ENCODE peak calls at places on chromosomes 11 and 22, in nine cellular contexts. A, L, R, X, O, S, F, B and C are unnamed samples. For H4K20me1, the result is how much of the 10 kb centered on the place peaks cover.

GRCh38 chr11:64244966-64245365 is 1.8 kb downstream of the PPP1R14B start:
- DNase-seq in L (no peak), S (no peak), F (peak), A (no peak), O (no peak), X (no peak), R (no peak), B (no peak), C (no peak)

GRCh38 chr22:26559961-26560575 is 29.9 kb downstream of the TPST2 start:
- DNase-seq in B (no peak), O (no peak), L (no peak), R (no peak), X (no peak), A (no peak), F (no peak), S (no peak), C (no peak)

GRCh38 chr11:109853156-109853776 is 239.9 kb upstream of the ZC3H12C start:
- DNase-seq in A (peak), B (peak), R (peak), L (peak), S (peak), X (peak), F (peak), O (peak), C (peak)

GRCh38 chr22:49021097-49021925 is 806.4 kb downstream of the BRD1 start:
- DNase-seq in X (no peak), S (no peak), F (no peak), A (no peak), B (no peak), L (no peak), O (no peak), R (no peak), C (no peak)

GRCh38 chr11:34161812-34162506 is 56.5 kb downstream of the NAT10 start:
- DNase-seq in O (peak), B (no peak), R (peak), F (no peak), S (no peak), A (no peak), L (no peak), X (peak), C (no peak)

GRCh38 chr11:33689089-33689488 is 11.5 kb downstream of the C11orf91 start:
- DNase-seq in F (no peak), R (peak), L (no peak), B (no peak), A (no peak), S (no peak), X (no peak), O (peak), C (peak)

GRCh38 chr22:24819941-24820461 is 14.0 kb downstream of the SGSM1 start:
- DNase-seq in A (no peak), S (no peak), X (no peak), B (peak), R (no peak), O (peak), F (no peak), L (no peak), C (no peak)

GRCh38 chr22:17569971-17570511 is 6.7 kb downstream of the SLC25A18 start:
- DNase-seq in X (peak), B (peak), A (no peak), R (no peak), F (no peak), L (no peak), O (peak), S (no peak), C (peak)

GRCh38 chr11:47340980-47341775 is 11.3 kb downstream of the MYBPC3 start:
- DNase-seq in X (no peak), S (no peak), A (no peak), R (no peak), O (peak), L (no peak), B (no peak), F (no peak), C (no peak)

GRCh38 chr11:12244156-12244555 is 133.2 kb upstream of the PARVA start:
- DNase-seq in L (no peak), O (no peak), F (no peak), B (no peak), R (no peak), X (no peak), S (no peak), A (no peak), C (no peak)

GRCh38 chr11:116557261-116557660 is 215.5 kb downstream of the BUD13 start:
- DNase-seq in A (no peak), X (no peak), B (no peak), R (no peak), S (no peak), O (peak), F (no peak), L (no peak), C (no peak)

GRCh38 chr11:45483361-45483760 is 182.1 kb downstream of the CHST1 start:
- DNase-seq in O (no peak), F (no peak), R (no peak), A (no peak), L (no peak), S (no peak), X (no peak), B (no peak), C (no peak)

GRCh38 chr22:24938741-24939341 is 7.7 kb downstream of the LHFPL7 start:
- DNase-seq in L (no peak), A (peak), S (peak), F (peak), B (peak), O (peak), R (peak), X (peak), C (peak)

GRCh38 chr11:104531075-104531474 is 367.1 kb upstream of the PDGFD start:
- DNase-seq in X (no peak), O (no peak), R (peak), A (no peak), L (no peak), B (no peak), F (peak), S (peak), C (peak)

GRCh38 chr11:123020968-123021367 is 39.3 kb upstream of the BSX start:
- DNase-seq in O (peak), F (peak), X (peak), B (peak), R (peak), A (peak), L (peak), S (peak), C (peak)

GRCh38 chr22:46009730-46010129 is 32.8 kb upstream of the WNT7B start:
- DNase-seq in S (no peak), L (no peak), O (no peak), R (no peak), B (no peak), A (no peak), X (no peak), F (no peak), C (no peak)

GRCh38 chr11:80958414-80958813 is 1517.6 kb upstream of the TENM4 start:
- DNase-seq in B (no peak), R (peak), L (no peak), A (no peak), X (peak), F (no peak), S (no peak), O (peak), C (no peak)

GRCh38 chr22:48475661-48476345 is 1351.9 kb downstream of the BRD1 start:
- DNase-seq in A (no peak), B (no peak), F (no peak), R (no peak), L (no peak), O (no peak), S (no peak), X (no peak), C (no peak)

GRCh38 chr11:19055016-19055415 is 5.5 kb downstream of the MRGPRX2 start:
- DNase-seq in B (no peak), L (no peak), A (no peak), S (no peak), F (no peak), R (no peak), O (peak), X (no peak), C (no peak)

GRCh38 chr11:125091247-125091876 is 20.1 kb downstream of the TMEM218 start:
- DNase-seq in B (peak), S (peak), L (no peak), O (peak), X (peak), R (peak), F (peak), A (peak), C (peak)

GRCh38 chr11:125701858-125702621 is 21.4 kb upstream of the ACRV1 start:
- DNase-seq in X (no peak), F (no peak), S (peak), L (no peak), R (no peak), O (no peak), B (no peak), A (no peak), C (no peak)

GRCh38 chr22:30021881-30022619 is 58.2 kb upstream of the HORMAD2 start:
- DNase-seq in S (no peak), O (no peak), X (no peak), F (no peak), B (no peak), R (no peak), L (no peak), A (no peak), C (no peak)

GRCh38 chr11:18844753-18845367 is 53.3 kb upstream of the PTPN5 start:
- DNase-seq in F (peak), L (peak), A (peak), B (peak), X (peak), O (peak), S (peak), R (peak), C (peak)

GRCh38 chr11:64359712-64360402 is 895 bp downstream of the RPS6KA4 start:
- DNase-seq in X (no peak), O (peak), L (no peak), R (peak), S (peak), B (peak), A (peak), F (peak), C (no peak)

GRCh38 chr11:13669544-13670488 is 1.3 kb downstream of the FAR1 start:
- DNase-seq in B (no peak), A (peak), R (peak), L (no peak), S (no peak), O (peak), F (no peak), X (no peak), C (no peak)

GRCh38 chr11:65478411-65479183 is 20.2 kb upstream of the MALAT1 start:
- DNase-seq in L (no peak), O (peak), X (peak), F (no peak), S (no peak), B (peak), A (no peak), R (no peak), C (no peak)

GRCh38 chr11:19374189-19374588 is 133.4 kb upstream of the E2F8 start:
- DNase-seq in O (peak), F (no peak), L (no peak), S (no peak), A (no peak), B (no peak), R (peak), X (peak), C (peak)

GRCh38 chr11:12723410-12724297 is 49.4 kb downstream of the TEAD1 start:
- DNase-seq in F (no peak), S (peak), R (peak), A (no peak), X (peak), L (peak), O (no peak), B (peak), C (peak)

GRCh38 chr22:30968015-30968923 is at the start of gene MORC2:
- DNase-seq in B (peak), L (no peak), R (no peak), O (no peak), A (no peak), S (peak), X (peak), F (no peak), C (no peak)

GRCh38 chr11:123145220-123145619 is 49.8 kb downstream of the CLMP start:
- DNase-seq in X (peak), L (peak), A (no peak), O (peak), F (no peak), B (peak), S (no peak), R (peak), C (peak)

GRCh38 chr22:36955691-36956090 is 42.3 kb downstream of the CSF2RB start:
- DNase-seq in R (peak), B (no peak), A (no peak), S (no peak), O (no peak), F (no peak), L (no peak), X (no peak), C (no peak)

GRCh38 chr22:37284807-37285355 is 2.6 kb downstream of the CYTH4 start:
- DNase-seq in O (no peak), S (no peak), F (peak), L (no peak), X (no peak), R (no peak), A (peak), B (no peak), C (no peak)

GRCh38 chr11:363948-364761 is 5.1 kb upstream of the B4GALNT4 start:
- DNase-seq in X (no peak), O (peak), F (peak), S (peak), A (peak), R (peak), L (peak), B (peak), C (peak)

GRCh38 chr11:64453466-64453865 is 94.5 kb downstream of the RPS6KA4 start:
- DNase-seq in X (no peak), B (no peak), R (no peak), L (no peak), F (no peak), S (no peak), O (no peak), A (no peak), C (no peak)

GRCh38 chr11:33734441-33735165 is 1.6 kb downstream of the CD59 start:
- DNase-seq in R (peak), X (no peak), B (peak), F (no peak), A (no peak), L (no peak), S (no peak), O (peak), C (peak)

GRCh38 chr11:12662101-12662500 is 12.1 kb upstream of the TEAD1 start:
- DNase-seq in R (no peak), A (no peak), S (no peak), X (no peak), B (no peak), O (no peak), L (no peak), F (no peak), C (no peak)

GRCh38 chr11:113977701-113978100 is 2.8 kb downstream of the HTR3A start:
- DNase-seq in A (no peak), O (no peak), X (no peak), B (no peak), S (no peak), R (no peak), L (no peak), F (peak), C (no peak)

DNA sequence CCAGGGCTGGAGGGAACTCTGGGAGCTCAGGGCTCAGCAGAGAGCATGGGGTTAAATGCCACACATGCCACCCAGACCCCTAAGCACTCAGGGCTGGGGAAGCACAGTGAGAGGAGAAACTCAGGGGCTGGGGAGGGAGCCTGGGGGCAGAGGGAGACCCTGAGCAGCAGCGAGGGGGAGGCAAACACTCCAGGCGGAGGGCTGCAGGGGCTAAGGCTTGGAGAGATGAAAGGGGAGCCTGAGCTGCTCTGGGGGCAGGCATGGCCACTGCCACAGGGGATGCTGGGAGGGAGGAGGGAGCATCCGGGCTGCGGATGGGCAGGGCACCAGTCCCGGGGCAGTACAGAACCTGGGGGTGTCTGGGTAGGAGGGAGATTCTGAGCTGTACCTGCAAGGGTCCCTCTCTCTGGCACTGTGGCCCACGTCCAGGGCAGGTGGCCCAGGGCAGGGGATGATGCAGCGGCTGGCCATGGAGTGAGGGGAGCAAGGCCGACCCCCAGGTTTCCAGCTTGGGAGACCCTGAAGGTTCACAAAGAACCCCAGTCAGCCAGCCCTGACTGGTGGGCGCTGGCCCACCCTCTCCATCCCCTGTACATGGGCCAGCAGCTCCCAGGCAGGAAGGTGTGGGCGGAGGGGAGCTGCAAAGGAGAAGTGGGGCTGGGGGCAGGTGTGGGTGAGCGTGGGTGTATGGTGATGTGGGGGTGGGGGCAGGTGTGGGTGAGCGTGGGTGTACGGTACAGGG is 2.0 kb upstream of the TNFRSF13C start:
- DNase-seq in B (no peak), X (no peak), F (peak), A (no peak), S (peak), R (no peak), L (no peak), O (no peak), C (no peak)
- H4K20me1 ChIP-seq in B (under half), X (under half), F (under half), A (under half), S (under half), R (under half), L (under half), O (under half), C (under half)

GRCh38 chr11:107203656-107204055 is 185.4 kb upstream of the GUCY1A2 start:
- DNase-seq in B (peak), O (no peak), F (no peak), R (peak), L (no peak), A (no peak), S (no peak), X (no peak), C (no peak)
- H2AFZ ChIP-seq in B (no peak), O (no peak), F (no peak), R (no peak), L (no peak), A (no peak), S (no peak), X (no peak), C (no peak)

GRCh38 chr11:1761110-1761856 is 2.4 kb downstream of the CTSD start:
- DNase-seq in B (no peak), R (no peak), A (no peak), X (no peak), F (no peak), L (no peak), O (no peak), S (no peak), C (no peak)

GRCh38 chr11:1761857-1762536 is 1.7 kb downstream of the CTSD start:
- DNase-seq in S (no peak), R (no peak), F (no peak), X (no peak), L (no peak), O (peak), A (no peak), B (no peak), C (no peak)

GRCh38 chr11:1763796-1764661 is at the start of gene CTSD:
- DNase-seq in R (peak), O (peak), A (peak), F (peak), L (peak), B (peak), X (peak), S (peak), C (peak)

GRCh38 chr11:1763336-1763795 is 361 bp downstream of the CTSD start:
- DNase-seq in X (no peak), O (no peak), L (no peak), R (no peak), S (no peak), B (no peak), A (peak), F (peak), C (no peak)

GRCh38 chr11:1762537-1763302 is 1.0 kb downstream of the CTSD start:
- DNase-seq in S (no peak), L (peak), A (no peak), O (no peak), F (no peak), R (peak), B (peak), X (no peak), C (no peak)
- H3K4me3 ChIP-seq in S (peak), L (peak), A (peak), O (peak), F (peak), R (peak), B (peak), X (peak), C (peak)

GRCh38 chr22:22986008-22986407 is 84.3 kb upstream of the GNAZ start:
- DNase-seq in O (no peak), S (no peak), F (no peak), B (no peak), L (no peak), A (no peak), R (no peak), X (no peak), C (no peak)

GRCh38 chr22:22989856-22990255 is 80.5 kb upstream of the GNAZ start:
- DNase-seq in S (no peak), O (no peak), B (no peak), R (no peak), A (no peak), X (no peak), L (no peak), F (no peak), C (no peak)

GRCh38 chr22:22986640-22987039 is 83.7 kb upstream of the GNAZ start:
- DNase-seq in B (no peak), L (no peak), F (no peak), X (no peak), R (no peak), O (no peak), S (no peak), A (no peak), C (no peak)

GRCh38 chr22:22988785-22989184 is 81.5 kb upstream of the GNAZ start:
- DNase-seq in B (no peak), L (no peak), R (no peak), O (no peak), F (no peak), A (no peak), X (no peak), S (no peak), C (no peak)

GRCh38 chr22:22988150-22988549 is 82.2 kb upstream of the GNAZ start:
- DNase-seq in O (no peak), B (no peak), L (no peak), F (no peak), X (no peak), A (no peak), S (no peak), R (no peak), C (no peak)
- H4K20me1 ChIP-seq in O (under half), B (under half), L (under half), F (under half), X (under half), A (under half), S (under half), R (under half), C (under half)

GRCh38 chr11:117831661-117832415 is 7.3 kb upstream of the FXYD2 start:
- DNase-seq in L (no peak), X (no peak), S (no peak), O (no peak), B (no peak), A (no peak), F (no peak), R (no peak), C (no peak)

GRCh38 chr11:117830674-117831351 is 6.3 kb upstream of the FXYD2 start:
- DNase-seq in S (no peak), O (no peak), L (no peak), A (no peak), X (no peak), F (no peak), B (no peak), R (no peak), C (no peak)

GRCh38 chr11:117834068-117834810 is 9.7 kb upstream of the FXYD2 start:
- DNase-seq in B (no peak), R (no peak), F (no peak), A (no peak), S (no peak), L (no peak), X (no peak), O (no peak), C (no peak)

GRCh38 chr11:117833401-117833891 is 8.9 kb upstream of the FXYD2 start:
- DNase-seq in L (no peak), B (peak), S (no peak), R (no peak), O (no peak), A (no peak), X (no peak), F (no peak), C (no peak)

GRCh38 chr11:117832511-117832910 is 8.0 kb upstream of the FXYD2 start:
- DNase-seq in F (no peak), A (no peak), S (no peak), X (no peak), B (no peak), O (no peak), R (no peak), L (no peak), C (no peak)
- H2AFZ ChIP-seq in F (no peak), A (no peak), S (no peak), X (no peak), B (no peak), O (no peak), R (no peak), L (no peak), C (no peak)

GRCh38 chr22:20268289-20268349 is at the start of gene RTN4R:
- DNase-seq in X (no peak), F (no peak), A (no peak), O (no peak), S (no peak), L (no peak), R (no peak), B (no peak), C (no peak)
- H3K4me3 ChIP-seq in X (peak), F (no peak), A (peak), O (peak), S (peak), L (peak), R (peak), B (peak), C (no peak)